ENCODE peak calls at places on chromosomes 12 and 14, in four cellular contexts. C, Z, N and B are unnamed samples. For H3K27me3, the result is how much of the 10 kb centered on the place peaks cover.

GRCh38 chr12:80441921-80442320 is 2.1 kb upstream of the PTPRQ start:
- DNase-seq in Z (no peak), N (peak), C (no peak), B (no peak)

GRCh38 chr12:54416908-54417603 is 2.0 kb downstream of the ITGA5 start:
- DNase-seq in Z (no peak), C (no peak), N (no peak), B (no peak)

GRCh38 chr14:96888593-96888992 is 91.4 kb downstream of the VRK1 start:
- DNase-seq in N (no peak), Z (no peak), C (no peak), B (no peak)

GRCh38 chr12:109428038-109428629 is 49.0 kb downstream of the KCTD10 start:
- DNase-seq in C (peak), Z (peak), N (peak), B (peak)

GRCh38 chr12:7092229-7092985 is at the start of gene C1R:
- DNase-seq in C (peak), Z (peak), N (peak), B (peak)

GRCh38 chr12:122399592-122400373 is 22.7 kb downstream of the CLIP1 start:
- DNase-seq in C (peak), N (peak), Z (peak), B (peak)

GRCh38 chr14:80468331-80469122 is 257.2 kb upstream of the DIO2 start:
- DNase-seq in C (no peak), N (no peak), Z (no peak), B (no peak)

GRCh38 chr12:31641509-31642090 is 17.9 kb upstream of the ETFBKMT start:
- DNase-seq in C (no peak), Z (no peak), N (no peak), B (no peak)

GRCh38 chr12:122886851-122887816 is 8.8 kb downstream of the VPS37B start:
- DNase-seq in Z (no peak), C (no peak), N (peak), B (no peak)

GRCh38 chr12:6311822-6312528 is 1.5 kb downstream of the PLEKHG6 start:
- DNase-seq in Z (no peak), C (no peak), N (no peak), B (no peak)

GRCh38 chr12:47808049-47808448 is 11.7 kb downstream of the HDAC7 start:
- DNase-seq in N (peak), Z (no peak), C (peak), B (peak)

GRCh38 chr14:99120147-99121026 is 151.6 kb downstream of the BCL11B start:
- DNase-seq in Z (no peak), N (no peak), C (no peak), B (no peak)

GRCh38 chr12:110581951-110582285 is 1.2 kb downstream of the PPTC7 start:
- DNase-seq in Z (no peak), N (no peak), C (no peak), B (peak)

GRCh38 chr14:39023939-39024871 is 78.8 kb downstream of the SEC23A start:
- DNase-seq in C (no peak), N (no peak), Z (no peak), B (no peak)

GRCh38 chr12:76883151-76883550 is 4.3 kb upstream of the CSRP2 start:
- DNase-seq in Z (no peak), N (no peak), C (no peak), B (no peak)

GRCh38 chr12:72207756-72208155 is 64.4 kb upstream of the TRHDE start:
- DNase-seq in Z (no peak), C (no peak), N (no peak), B (no peak)

GRCh38 chr12:28937196-28937595 is 211.9 kb upstream of the FAR2 start:
- DNase-seq in Z (no peak), C (no peak), N (peak), B (peak)

GRCh38 chr12:52069410-52070242 is at the start of gene ATG101:
- DNase-seq in Z (peak), C (peak), N (peak), B (peak)

GRCh38 chr14:88791629-88792571 is 853 bp downstream of the EML5 start:
- DNase-seq in C (peak), Z (no peak), N (no peak), B (peak)

GRCh38 chr12:11860026-11860425 is 210.6 kb downstream of the ETV6 start:
- DNase-seq in N (no peak), C (no peak), Z (no peak), B (no peak)

GRCh38 chr14:20690848-20691640 is 2.5 kb downstream of the ANG start:
- DNase-seq in N (peak), C (no peak), Z (no peak), B (peak)

GRCh38 chr14:94127330-94127729 is 2.1 kb downstream of the IFI27L2 start:
- DNase-seq in N (no peak), C (no peak), Z (no peak), B (no peak)

GRCh38 chr12:6957151-6957701 is 6.1 kb downstream of the PTPN6 start:
- DNase-seq in Z (no peak), N (no peak), C (no peak), B (no peak)

GRCh38 chr14:24317141-24317927 is 6.0 kb downstream of the LTB4R start:
- DNase-seq in Z (no peak), C (no peak), N (no peak), B (no peak)

GRCh38 chr12:45991289-45992249 is 1.2 kb upstream of the SCAF11 start:
- DNase-seq in Z (peak), N (peak), C (peak), B (peak)

GRCh38 chr12:20367731-20368652 is at the start of gene PDE3A:
- DNase-seq in C (peak), Z (no peak), N (peak), B (peak)

GRCh38 chr12:57852620-57853509 is 6.3 kb upstream of the CTDSP2 start:
- DNase-seq in N (no peak), Z (no peak), C (peak), B (peak)

GRCh38 chr14:23564876-23565275 is 2.7 kb downstream of the AP1G2 start:
- DNase-seq in Z (no peak), C (no peak), N (no peak), B (no peak)

GRCh38 chr12:125081427-125081826 is 16.2 kb downstream of the AACS start:
- DNase-seq in N (no peak), C (peak), Z (no peak), B (no peak)

GRCh38 chr14:42624980-42625761 is 1018.5 kb downstream of the LRFN5 start:
- DNase-seq in C (no peak), N (no peak), Z (no peak), B (no peak)

GRCh38 chr12:108854055-108854452 is 3.3 kb downstream of the SSH1 start:
- DNase-seq in C (no peak), Z (no peak), N (no peak), B (no peak)

GRCh38 chr12:67572492-67572891 is 76.1 kb upstream of the DYRK2 start:
- DNase-seq in Z (no peak), C (no peak), N (no peak), B (peak)

GRCh38 chr14:59346796-59347510 is 118.2 kb downstream of the GPR135 start:
- DNase-seq in N (no peak), Z (no peak), C (no peak), B (no peak)

GRCh38 chr12:127393896-127394295 is 873.1 kb upstream of the TMEM132C start:
- DNase-seq in C (no peak), N (no peak), Z (no peak), B (no peak)

GRCh38 chr12:60842166-60842565 is 1246.3 kb downstream of the SLC16A7 start:
- DNase-seq in Z (no peak), N (no peak), C (no peak), B (no peak)

GRCh38 chr12:9707864-9708808 is 24.8 kb downstream of the CLECL1 start:
- DNase-seq in C (peak), Z (no peak), N (peak), B (peak)

GRCh38 chr12:121461048-121461447 is 61.1 kb downstream of the RNF34 start:
- DNase-seq in N (no peak), Z (no peak), C (no peak), B (no peak)

GRCh38 chr12:41536813-41537490 is 348.8 kb downstream of the PDZRN4 start:
- DNase-seq in C (no peak), Z (no peak), N (no peak), B (no peak)

GRCh38 chr12:96786808-96787207 is 120.2 kb upstream of the NEDD1 start:
- DNase-seq in C (no peak), Z (no peak), N (no peak), B (no peak)

GRCh38 chr12:95060951-95061350 is 12.5 kb downstream of the NR2C1 start:
- DNase-seq in C (no peak), N (no peak), Z (no peak), B (no peak)
- H3K27me3 ChIP-seq in C (under half), N (under half), Z (under half), B (under half)

DNA sequence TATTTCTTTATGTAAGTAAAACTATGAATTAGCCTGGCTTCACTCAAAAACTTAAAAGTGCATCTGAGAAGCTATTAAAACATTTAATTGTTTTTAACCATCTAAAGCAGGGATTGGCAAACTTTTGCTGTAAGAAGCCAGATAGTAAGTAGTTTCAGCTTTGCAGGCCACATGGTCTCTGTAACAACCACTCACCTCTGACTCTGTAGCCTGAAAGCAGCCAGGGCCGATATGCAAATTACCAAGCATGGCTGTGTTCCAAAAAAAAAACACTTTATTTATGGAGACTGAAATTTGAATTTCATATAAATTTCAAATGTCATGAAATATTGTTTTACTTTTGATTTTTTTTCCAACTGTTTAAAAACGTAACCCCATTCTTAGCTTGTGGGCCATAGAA is 95.3 kb downstream of the CIT start:
- DNase-seq in Z (no peak), N (no peak), C (no peak), B (no peak)
- H3K27me3 ChIP-seq in Z (under half), N (under half), C (under half), B (under half)

GRCh38 chr14:56814468-56815074 is 4.3 kb upstream of the OTX2 start:
- DNase-seq in Z (no peak), N (no peak), C (no peak), B (peak)
- H3K27me3 ChIP-seq in Z (under half), N (half or more), C (under half), B (half or more)

GRCh38 chr12:75658286-75658685 is 146.9 kb upstream of the KRR1 start:
- DNase-seq in Z (no peak), C (no peak), N (no peak), B (no peak)
- H3K27me3 ChIP-seq in Z (under half), C (under half), N (under half), B (under half)

GRCh38 chr12:131350943-131351318 is 360.0 kb upstream of the SFSWAP start:
- DNase-seq in C (no peak), Z (no peak), N (no peak), B (no peak)
- H3K27me3 ChIP-seq in C (under half), Z (under half), N (under half), B (under half)

DNA sequence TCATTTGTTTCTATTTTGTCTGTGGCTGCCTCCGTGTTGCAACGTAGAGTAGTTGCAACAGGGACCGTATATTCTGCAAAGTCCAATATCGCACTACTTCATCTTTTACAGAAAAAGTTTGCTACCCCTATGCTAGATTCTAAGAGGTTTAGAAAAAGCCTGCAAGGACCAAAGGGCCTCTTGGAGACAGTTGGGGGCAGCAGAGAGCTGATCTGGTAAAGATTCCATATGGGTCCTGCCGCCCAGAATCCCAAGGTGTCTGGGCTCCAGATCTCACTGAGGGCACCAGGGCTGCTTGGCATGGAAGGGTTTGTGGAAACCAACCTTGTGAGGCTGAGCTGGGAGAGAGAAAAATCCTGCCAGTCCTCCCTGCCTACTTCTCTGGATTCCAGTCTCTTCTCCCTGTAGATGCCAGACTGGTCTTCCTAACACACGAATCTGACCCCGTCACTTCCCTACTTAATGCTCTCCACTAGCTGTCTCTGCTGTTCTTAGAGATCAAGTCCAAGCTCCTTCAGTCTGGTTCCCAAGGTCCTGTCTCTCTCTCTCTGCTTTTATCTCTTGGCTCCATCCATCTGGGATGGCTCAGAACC is 74.6 kb downstream of the GLRX5 start:
- DNase-seq in C (no peak), Z (no peak), N (peak), B (peak)
- H3K27me3 ChIP-seq in C (under half), Z (under half), N (under half), B (under half)